ENCODE peak calls at places on chromosomes 11 and 22, in four cellular contexts. I is GM23248; J is PC-3; H is CD8-positive, alpha-beta memory T cell. Z is an unnamed sample. For H3K4me1, the result is how much of the 10 kb centered on the place peaks cover.

GRCh38 chr11:595400-595799 is 19.1 kb downstream of the PHRF1 start:
- DNase-seq in I (no peak), J (no peak), H (no peak), Z (no peak)

GRCh38 chr11:22405377-22405776 is 67.2 kb downstream of the SLC17A6 start:
- DNase-seq in I (no peak), J (no peak), H (no peak), Z (no peak)

GRCh38 chr11:6927030-6927617 is 898 bp downstream of the ZNF215 start:
- DNase-seq in I (peak), J (no peak), H (no peak), Z (no peak)

GRCh38 chr11:128713595-128713994 is 19.7 kb downstream of the FLI1 start:
- DNase-seq in I (peak), J (peak), H (no peak), Z (no peak)

GRCh38 chr11:70916321-70916720 is 336.1 kb downstream of the SHANK2 start:
- DNase-seq in I (no peak), J (no peak), H (no peak), Z (no peak)

GRCh38 chr11:21396351-21397008 is 727.1 kb downstream of the NELL1 start:
- DNase-seq in I (no peak), J (no peak), H (no peak), Z (no peak)

GRCh38 chr11:44912270-44912987 is 38.3 kb downstream of the TP53I11 start:
- DNase-seq in I (no peak), J (no peak), H (no peak), Z (no peak)

GRCh38 chr22:23035557-23036277 is 34.6 kb upstream of the GNAZ start:
- DNase-seq in I (no peak), J (no peak), H (no peak), Z (no peak)

GRCh38 chr11:88330826-88331428 is 6.6 kb downstream of the CTSC start:
- DNase-seq in I (no peak), J (no peak), H (no peak), Z (no peak)

GRCh38 chr11:17405232-17406005 is 17.0 kb upstream of the KCNJ11 start:
- DNase-seq in I (peak), J (peak), H (no peak), Z (no peak)

GRCh38 chr11:121446752-121447156 is 5.4 kb upstream of the SORL1 start:
- DNase-seq in I (peak), J (peak), H (no peak), Z (no peak)

GRCh38 chr11:10899542-10899830 is 41.6 kb upstream of the ZBED5 start:
- DNase-seq in I (no peak), J (no peak), H (no peak), Z (no peak)

GRCh38 chr22:35034963-35035362 is 31.0 kb upstream of the ISX start:
- DNase-seq in I (no peak), J (no peak), H (no peak), Z (no peak)

GRCh38 chr22:30313527-30314385 is 13.0 kb downstream of the TBC1D10A start:
- DNase-seq in I (no peak), J (peak), H (no peak), Z (no peak)

GRCh38 chr11:62372871-62373270 is 35.6 kb downstream of the ASRGL1 start:
- DNase-seq in I (no peak), J (no peak), H (no peak), Z (no peak)

GRCh38 chr11:32451808-32452207 is 16.5 kb upstream of the WT1 start:
- DNase-seq in I (no peak), J (no peak), H (no peak), Z (no peak)

GRCh38 chr11:36441610-36442208 is 68.4 kb downstream of the TRAF6 start:
- DNase-seq in I (no peak), J (no peak), H (no peak), Z (no peak)

GRCh38 chr11:117595440-117595839 is 201.6 kb downstream of the DSCAML1 start:
- DNase-seq in I (peak), J (no peak), H (no peak), Z (no peak)

GRCh38 chr22:20009018-20009482 is 7.6 kb downstream of the ARVCF start:
- DNase-seq in I (no peak), J (no peak), H (no peak), Z (no peak)

GRCh38 chr11:9169595-9170295 is 78.3 kb upstream of the SCUBE2 start:
- DNase-seq in I (peak), J (no peak), H (no peak), Z (no peak)

GRCh38 chr22:45602824-45603301 is 68.8 kb upstream of the ATXN10 start:
- DNase-seq in I (peak), J (no peak), H (no peak), Z (no peak)

GRCh38 chr22:38062782-38063181 is 5.6 kb downstream of the PICK1 start:
- DNase-seq in I (no peak), J (no peak), H (no peak), Z (no peak)

GRCh38 chr22:21632237-21632895 is at the start of gene CCDC116:
- DNase-seq in I (no peak), J (no peak), H (peak), Z (peak)

GRCh38 chr11:119120639-119121007 is 757 bp upstream of the HINFP start:
- DNase-seq in I (peak), J (peak), H (no peak), Z (no peak)

GRCh38 chr11:19766206-19766605 is 53.6 kb downstream of the NAV2 start:
- DNase-seq in I (peak), J (no peak), H (no peak), Z (no peak)

GRCh38 chr11:116168459-116168787 is 604.4 kb downstream of the BUD13 start:
- DNase-seq in I (no peak), J (no peak), H (no peak), Z (no peak)

GRCh38 chr11:75539459-75540022 is 13.8 kb upstream of the GDPD5 start:
- DNase-seq in I (no peak), J (no peak), H (no peak), Z (no peak)

GRCh38 chr11:44737222-44737621 is 10.5 kb downstream of the TSPAN18 start:
- DNase-seq in I (no peak), J (no peak), H (no peak), Z (no peak)

GRCh38 chr11:121095561-121095960 is 5.5 kb upstream of the TECTA start:
- DNase-seq in I (no peak), J (no peak), H (no peak), Z (no peak)

GRCh38 chr22:44448271-44448780 is 49.7 kb downstream of the RTL6 start:
- DNase-seq in I (peak), J (peak), H (no peak), Z (no peak)

GRCh38 chr22:47596176-47596690 is 833.8 kb downstream of the TBC1D22A start:
- DNase-seq in I (no peak), J (no peak), H (no peak), Z (no peak)

GRCh38 chr11:68016161-68016903 is 6.2 kb downstream of the ALDH3B1 start:
- DNase-seq in I (peak), J (no peak), H (no peak), Z (no peak)

GRCh38 chr11:75001686-75002085 is 13.0 kb downstream of the NEU3 start:
- DNase-seq in I (no peak), J (no peak), H (no peak), Z (no peak)

GRCh38 chr11:59112494-59112893 is 5.5 kb downstream of the FAM111B start:
- DNase-seq in I (peak), J (peak), H (no peak), Z (no peak)

GRCh38 chr11:58575377-58576020 is at the start of gene LPXN:
- DNase-seq in I (peak), J (peak), H (peak), Z (peak)

GRCh38 chr22:23289851-23290724 is 109.8 kb downstream of the BCR start:
- DNase-seq in I (peak), J (peak), H (peak), Z (peak)

GRCh38 chr11:2741006-2741376 is 41.2 kb upstream of the KCNQ1OT1 start:
- DNase-seq in I (no peak), J (no peak), H (no peak), Z (no peak)

GRCh38 chr22:20178922-20179227 is 28.0 kb upstream of the CCDC188 start:
- DNase-seq in I (no peak), J (no peak), H (no peak), Z (no peak)

GRCh38 chr11:69116671-69117070 is 39.1 kb upstream of the SMIM38 start:
- DNase-seq in I (no peak), J (no peak), H (no peak), Z (no peak)
- H3K4me3 ChIP-seq in I (no peak), J (no peak), H (no peak), Z (no peak)

GRCh38 chr22:24868979-24869378 is 63.0 kb downstream of the SGSM1 start:
- DNase-seq in I (no peak), J (no peak), H (no peak), Z (no peak)
- H3K4me1 ChIP-seq in I (under half), J (under half), H (under half), Z (under half)

DNA sequence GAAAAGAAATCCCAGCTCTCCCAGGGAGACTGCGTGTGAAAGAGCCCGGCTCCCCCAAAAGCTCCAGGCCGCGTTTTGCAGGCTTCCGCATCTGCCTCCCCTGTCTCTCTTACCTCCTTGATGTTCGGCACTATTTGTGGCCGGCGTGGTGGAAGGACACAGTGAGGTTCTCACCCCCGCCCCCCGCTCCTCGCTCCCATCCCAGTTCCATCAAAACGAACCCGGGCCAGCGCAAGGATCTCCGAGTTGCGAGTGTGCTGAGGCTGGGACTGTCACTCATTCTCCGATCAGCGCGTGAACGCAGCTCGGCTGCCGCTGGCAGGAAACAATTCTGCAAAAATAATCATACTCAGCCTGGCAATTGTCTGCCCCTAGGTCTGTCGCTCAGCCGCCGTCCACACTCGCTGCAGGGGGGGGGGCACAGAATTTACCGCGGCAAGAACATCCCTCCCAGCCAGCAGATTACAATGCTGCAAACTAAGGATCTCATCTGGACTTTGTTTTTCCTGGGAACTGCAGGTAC is at the start of gene NCAM1:
- DNase-seq in I (peak), J (peak), H (peak), Z (peak)
- H3K27ac ChIP-seq in I (no peak), J (no peak), H (no peak), Z (no peak)

DNA sequence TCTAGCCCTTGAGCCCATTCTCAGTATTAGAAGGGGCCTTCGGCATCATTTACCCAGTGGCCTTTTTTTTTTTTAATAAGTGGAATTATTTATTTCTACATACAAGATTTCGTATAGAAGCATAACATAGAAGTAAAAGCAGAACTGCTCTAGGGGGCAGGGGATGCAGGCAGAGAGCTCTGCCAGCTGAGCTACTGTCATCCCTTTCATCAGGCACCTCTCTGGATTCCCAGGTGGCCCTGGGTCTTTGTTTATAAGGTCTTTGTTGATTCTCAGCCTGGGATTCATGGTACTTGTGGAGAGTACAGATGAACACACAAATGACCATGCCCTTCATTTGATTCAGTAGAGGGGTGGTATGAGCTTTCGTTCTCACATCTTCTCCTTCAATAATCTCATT is 66.4 kb downstream of the GAB2 start:
- DNase-seq in I (peak), J (no peak), H (no peak), Z (no peak)
- H3K4me3 ChIP-seq in I (peak), J (no peak), H (no peak), Z (no peak)

DNA sequence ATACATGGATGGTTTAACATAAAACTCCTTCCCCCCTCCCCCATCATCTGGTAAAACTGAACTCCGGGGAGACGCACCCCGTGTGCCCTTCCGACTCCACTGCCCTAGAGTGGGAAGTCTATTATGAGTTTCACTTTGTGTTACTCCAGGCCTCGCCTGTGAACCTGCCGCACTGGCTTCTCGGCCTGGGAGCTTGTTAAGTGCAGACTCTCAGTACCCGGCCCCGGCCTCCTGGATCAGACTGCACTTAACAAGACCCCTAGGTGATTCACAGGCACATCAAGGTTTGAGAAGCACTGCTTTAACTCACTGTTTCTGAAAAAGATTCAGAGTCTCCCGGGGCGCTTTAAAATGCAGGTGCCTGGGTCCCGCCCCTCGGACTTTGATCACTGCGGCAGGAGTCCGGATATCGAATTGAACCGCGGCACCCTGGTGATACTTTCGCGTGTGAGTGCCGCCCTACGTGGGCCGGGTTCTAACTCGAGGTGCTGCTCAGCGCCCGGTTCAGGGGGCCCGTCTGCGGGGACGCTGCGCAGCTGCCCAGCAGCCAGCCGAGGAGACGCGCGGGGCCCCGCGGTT is 3.6 kb downstream of the PTGDR2 start:
- DNase-seq in I (no peak), J (no peak), H (no peak), Z (no peak)
- H3K4me1 ChIP-seq in I (under half), J (under half), H (under half), Z (under half)

Z was measured in CD4-positive, alpha-beta memory T cell.